ENCODE peak calls at places on chromosomes 11 and 22, in five cellular contexts. M is T1000, E is PC-3, C is astrocyte of the spinal cord, P is left colon. F is an unnamed sample.

GRCh38 chr22:20550851-20551744 is 43.7 kb downstream of the MED15 start:
- DNase-seq in M (no peak), E (no peak), C (peak), P (no peak), F (no peak)

GRCh38 chr22:25492950-25493790 is 71.3 kb upstream of the GRK3 start:
- DNase-seq in M (no peak), E (no peak), C (no peak), P (no peak), F (no peak)

GRCh38 chr11:73372371-73372993 is 3.7 kb upstream of the RELT start:
- DNase-seq in M (no peak), E (peak), C (no peak), P (no peak), F (peak)

GRCh38 chr11:92501346-92501745 is 276.7 kb downstream of the FAT3 start:
- DNase-seq in M (no peak), E (no peak), C (no peak), P (no peak), F (no peak)

GRCh38 chr11:77517753-77518152 is 43.9 kb upstream of the PAK1 start:
- DNase-seq in M (no peak), E (no peak), C (no peak), P (no peak), F (no peak)

GRCh38 chr11:10450451-10451398 is 4.3 kb upstream of the AMPD3 start:
- DNase-seq in M (no peak), E (peak), C (peak), P (peak), F (peak)

GRCh38 chr11:119298726-119299125 is 18.2 kb downstream of the MCAM start:
- DNase-seq in M (no peak), E (no peak), C (no peak), P (no peak), F (no peak)

GRCh38 chr11:110896358-110896757 is 184.1 kb upstream of the ARHGAP20 start:
- DNase-seq in M (no peak), E (no peak), C (peak), P (no peak), F (peak)

GRCh38 chr22:19930537-19931486 is 10.8 kb upstream of the COMT start:
- DNase-seq in M (no peak), E (no peak), C (no peak), P (no peak), F (no peak)

GRCh38 chr11:3041699-3042098 is 15.5 kb downstream of the CARS1 start:
- DNase-seq in M (no peak), E (no peak), C (no peak), P (no peak), F (no peak)

GRCh38 chr11:3000032-3000961 is 8.2 kb upstream of the NAP1L4 start:
- DNase-seq in M (no peak), E (no peak), C (peak), P (peak), F (peak)

GRCh38 chr22:44172370-44173108 is 8.2 kb upstream of the PARVG start:
- DNase-seq in M (no peak), E (no peak), C (no peak), P (peak), F (peak)

GRCh38 chr11:45149483-45150056 is 3.1 kb downstream of the PRDM11 start:
- DNase-seq in M (no peak), E (no peak), C (no peak), P (no peak), F (no peak)

GRCh38 chr11:111422494-111423249 is 43.6 kb upstream of the POU2AF1 start:
- DNase-seq in M (no peak), E (peak), C (peak), P (peak), F (peak)

GRCh38 chr11:15988693-15989231 is 367.6 kb downstream of the SOX6 start:
- DNase-seq in M (no peak), E (no peak), C (no peak), P (no peak), F (peak)

GRCh38 chr11:67389477-67389876 is 2.3 kb upstream of the RAD9A start:
- DNase-seq in M (no peak), E (peak), C (no peak), P (peak), F (no peak)

GRCh38 chr11:101860694-101861371 is 54.0 kb upstream of the CEP126 start:
- DNase-seq in M (no peak), E (peak), C (peak), P (peak), F (peak)

GRCh38 chr11:65609236-65609635 is 4.8 kb downstream of the MAP3K11 start:
- DNase-seq in M (no peak), E (no peak), C (peak), P (no peak), F (no peak)

GRCh38 chr11:28338371-28338770 is 230.2 kb downstream of the METTL15 start:
- DNase-seq in M (no peak), E (no peak), C (no peak), P (no peak), F (no peak)

GRCh38 chr11:107331728-107332127 is 125.9 kb downstream of the CWF19L2 start:
- DNase-seq in M (no peak), E (no peak), C (no peak), P (no peak), F (no peak)

F was measured in MCF 10A.